ENCODE peak calls at places on chromosomes 6 and 20, in five cellular contexts. E, D, X, P and G are unnamed samples.
A peak's percentile ranks its signal among the peaks of the same experiment; 100 is the strongest.

GRCh38 chr6:122692175-122692598 is 82.0 kb downstream of the PKIB start:
- DNase-seq in E (no peak), D (no peak), X (peak; percentile 98), P (peak; percentile 21), G (no peak)

GRCh38 chr6:84618046-84618752 is 146.2 kb downstream of the TBX18 start:
- DNase-seq in E (no peak), D (peak; percentile 40), X (peak; percentile 95), P (peak; percentile 73), G (peak; percentile 88)

GRCh38 chr6:37538107-37538506 is 38.4 kb upstream of the CCDC167 start:
- DNase-seq in E (no peak), D (no peak), X (no peak), P (no peak), G (peak; percentile 12)

GRCh38 chr20:51554538-51555165 is 12.1 kb upstream of the NFATC2 start:
- DNase-seq in E (no peak), D (no peak), X (peak; percentile 62), P (peak; percentile 24), G (peak; percentile 57)

GRCh38 chr6:11043961-11044711 is at the start of gene ELOVL2:
- DNase-seq in E (no peak), D (no peak), X (peak; percentile 24), P (peak; percentile 64), G (peak; percentile 10)

GRCh38 chr6:1311400-1312192 is at the start of gene FOXQ1:
- DNase-seq in E (no peak), D (no peak), X (peak; percentile 39), P (peak; percentile 61), G (no peak)

GRCh38 chr6:2744206-2744771 is 6.4 kb downstream of the MYLK4 start:
- DNase-seq in E (no peak), D (no peak), X (no peak), P (peak; percentile 17), G (peak; percentile 46)

GRCh38 chr20:62695448-62696414 is 12.9 kb upstream of the NTSR1 start:
- DNase-seq in E (no peak), D (no peak), X (no peak), P (no peak), G (no peak)

GRCh38 chr6:85113934-85114582 is 335.8 kb upstream of the NT5E start:
- DNase-seq in E (no peak), D (no peak), X (no peak), P (no peak), G (no peak)

GRCh38 chr6:20417819-20418218 is 16.1 kb downstream of the E2F3 start:
- DNase-seq in E (no peak), D (no peak), X (no peak), P (no peak), G (no peak)

GRCh38 chr6:144033816-144034540 is 25.9 kb upstream of the PLAGL1 start:
- DNase-seq in E (no peak), D (no peak), X (peak; percentile 68), P (peak; percentile 42), G (no peak)

GRCh38 chr6:167465497-167465896 is 140.6 kb downstream of the TTLL2 start:
- DNase-seq in E (no peak), D (no peak), X (no peak), P (no peak), G (no peak)

GRCh38 chr20:48387675-48388074 is 440.1 kb downstream of the PREX1 start:
- DNase-seq in E (no peak), D (no peak), X (no peak), P (no peak), G (no peak)

GRCh38 chr6:7100751-7101078 is 7.0 kb upstream of the RREB1 start:
- DNase-seq in E (no peak), D (no peak), X (no peak), P (no peak), G (no peak)

GRCh38 chr6:13445005-13445743 is 42.2 kb downstream of the GFOD1 start:
- DNase-seq in E (no peak), D (peak; percentile 23), X (no peak), P (peak; percentile 65), G (peak; percentile 82)

GRCh38 chr6:151413372-151414145 is 22.2 kb upstream of the ZBTB2 start:
- DNase-seq in E (peak; percentile 22), D (no peak), X (no peak), P (no peak), G (no peak)

GRCh38 chr20:24479595-24479994 is 10.2 kb downstream of the SYNDIG1 start:
- DNase-seq in E (no peak), D (no peak), X (no peak), P (no peak), G (no peak)

GRCh38 chr6:52102330-52102932 is 15.0 kb upstream of the PKHD1 start:
- DNase-seq in E (no peak), D (no peak), X (no peak), P (no peak), G (no peak)

GRCh38 chr6:131065112-131065823 is 2.2 kb upstream of the EPB41L2 start:
- DNase-seq in E (no peak), D (no peak), X (no peak), P (no peak), G (no peak)

GRCh38 chr6:72620866-72621242 is 1.0 kb upstream of the KCNQ5 start:
- DNase-seq in E (no peak), D (no peak), X (peak; percentile 25), P (no peak), G (no peak)